ENCODE peak calls at places on chromosome 2, in six cellular contexts. M, C, W, P, K and A are unnamed samples.

GRCh38 chr2:200702646-200703118 is 109.0 kb upstream of the BZW1 start:
- DNase-seq in C (no peak), K (no peak), W (no peak), M (no peak), P (no peak), A (no peak)

GRCh38 chr2:8457092-8457481 is 224.8 kb upstream of the ID2 start:
- DNase-seq in C (no peak), P (no peak), K (no peak), M (no peak), W (no peak), A (peak; percentile 11)

GRCh38 chr2:43853141-43854081 is 14.6 kb downstream of the ABCG8 start:
- DNase-seq in M (no peak), C (no peak), W (no peak), K (no peak), P (no peak), A (no peak)

GRCh38 chr2:207930747-207931146 is 94.6 kb downstream of the PLEKHM3 start:
- DNase-seq in P (peak; percentile 76), C (no peak), M (no peak), W (no peak), K (no peak), A (peak; percentile 30)

GRCh38 chr2:219947575-219947974 is 320.1 kb downstream of the SLC4A3 start:
- DNase-seq in K (no peak), M (peak; percentile 24), C (no peak), P (no peak), W (no peak), A (no peak)

GRCh38 chr2:222142027-222142426 is 156.8 kb downstream of the PAX3 start:
- DNase-seq in C (no peak), P (no peak), M (peak; percentile 11), W (no peak), K (no peak), A (no peak)

GRCh38 chr2:86284401-86284841 is 53.0 kb downstream of the REEP1 start:
- DNase-seq in W (peak; percentile 43), M (no peak), K (peak; percentile 79), C (no peak), P (no peak), A (peak; percentile 30)

GRCh38 chr2:170711774-170712652 is 3.1 kb upstream of the SP5 start:
- DNase-seq in W (no peak), P (peak; percentile 88), C (no peak), M (no peak), K (no peak), A (no peak)

GRCh38 chr2:204544961-204545860 is at the start of gene PARD3B:
- DNase-seq in P (peak; percentile 80), W (peak; percentile 14), K (peak; percentile 88), C (peak; percentile 37), M (peak; percentile 43), A (peak; percentile 74)

GRCh38 chr2:79935771-79936657 is 368.5 kb downstream of the LRRTM1 start:
- DNase-seq in P (peak; percentile 82), C (peak; percentile 9), M (peak; percentile 58), W (peak; percentile 16), K (no peak), A (peak; percentile 29)

GRCh38 chr2:47025969-47026610 is 110.5 kb upstream of the MCFD2 start:
- DNase-seq in W (no peak), M (no peak), C (no peak), K (peak; percentile 65), P (no peak), A (no peak)

GRCh38 chr2:219918929-219919328 is 291.5 kb downstream of the SLC4A3 start:
- DNase-seq in W (no peak), K (no peak), P (no peak), M (no peak), C (no peak), A (no peak)

GRCh38 chr2:45823723-45824206 is 172.3 kb downstream of the PRKCE start:
- DNase-seq in C (no peak), P (no peak), K (peak; percentile 87), W (no peak), M (no peak), A (peak; percentile 97)

GRCh38 chr2:217916504-217917254 is 86.1 kb downstream of the TNS1 start:
- DNase-seq in W (peak; percentile 62), P (no peak), K (no peak), M (no peak), C (no peak), A (peak; percentile 81)

GRCh38 chr2:212979799-212980198 is 171.6 kb downstream of the IKZF2 start:
- DNase-seq in K (no peak), C (no peak), M (no peak), P (peak; percentile 38), W (no peak), A (no peak)

GRCh38 chr2:3148716-3149115 is 228.9 kb downstream of the EIPR1 start:
- DNase-seq in P (no peak), W (no peak), C (no peak), K (no peak), M (no peak), A (no peak)

GRCh38 chr2:83851066-83851465 is 608.0 kb downstream of the SUCLG1 start:
- DNase-seq in W (no peak), P (no peak), C (no peak), M (no peak), K (no peak), A (no peak)

GRCh38 chr2:26702025-26702424 is 9.5 kb downstream of the KCNK3 start:
- DNase-seq in W (no peak), C (no peak), K (no peak), M (no peak), P (peak; percentile 55), A (peak; percentile 23)

GRCh38 chr2:102122115-102122514 is 20.4 kb upstream of the IL1R1 start:
- DNase-seq in P (no peak), K (no peak), W (no peak), C (no peak), M (peak; percentile 51), A (no peak)

GRCh38 chr2:50529600-50530218 is 502.2 kb downstream of the NRXN1 start:
- DNase-seq in C (peak; percentile 8), M (peak; percentile 20), K (no peak), P (no peak), W (no peak), A (no peak)

GRCh38 chr2:9286553-9287399 is 80.2 kb downstream of the ASAP2 start:
- DNase-seq in C (no peak), K (no peak), W (no peak), M (no peak), P (no peak), A (no peak)

GRCh38 chr2:66575625-66576371 is 140.9 kb downstream of the MEIS1 start:
- DNase-seq in K (peak; percentile 61), M (no peak), P (no peak), C (peak; percentile 13), W (no peak), A (no peak)

GRCh38 chr2:202035089-202035940 is 1.7 kb downstream of the FZD7 start:
- DNase-seq in K (peak; percentile 91), W (no peak), C (no peak), P (peak; percentile 77), M (no peak), A (peak; percentile 49)